ENCODE peak calls at places on chromosome 10, in four cellular contexts. B, T, Z and K are unnamed samples.

GRCh38 chr10:73991846-73992245 is 6.1 kb upstream of the VCL start:
- DNase-seq in T (no peak), B (no peak), Z (peak; percentile 68), K (no peak)

GRCh38 chr10:124678566-124679240 is 65.5 kb downstream of the FAM53B start:
- DNase-seq in B (no peak), Z (no peak), T (no peak), K (no peak)

GRCh38 chr10:113213041-113213440 is 263.0 kb downstream of the TCF7L2 start:
- DNase-seq in Z (no peak), T (no peak), B (no peak), K (no peak)

GRCh38 chr10:13684813-13685511 is 98.2 kb downstream of the PRPF18 start:
- DNase-seq in B (no peak), Z (no peak), T (no peak), K (no peak)

GRCh38 chr10:3955493-3955892 is 170.5 kb upstream of the KLF6 start:
- DNase-seq in B (no peak), Z (no peak), T (no peak), K (no peak)

GRCh38 chr10:44294726-44295412 is 90.0 kb downstream of the CXCL12 start:
- DNase-seq in B (no peak), Z (no peak), T (no peak), K (no peak)

GRCh38 chr10:75712241-75712880 is 280.9 kb downstream of the LRMDA start:
- DNase-seq in T (no peak), Z (no peak), B (no peak), K (no peak)

GRCh38 chr10:25113231-25114035 is 61.4 kb upstream of the GPR158 start:
- DNase-seq in T (peak; percentile 80), B (peak; percentile 42), Z (peak; percentile 73), K (peak; percentile 23)

GRCh38 chr10:119942973-119943372 is 50.4 kb downstream of the SEC23IP start:
- DNase-seq in T (no peak), Z (no peak), B (no peak), K (no peak)

GRCh38 chr10:102752266-102752930 is 8.7 kb downstream of the WBP1L start:
- DNase-seq in B (no peak), Z (no peak), T (no peak), K (no peak)

GRCh38 chr10:11527700-11528255 is 83.7 kb downstream of the USP6NL start:
- DNase-seq in B (no peak), T (no peak), Z (no peak), K (no peak)

GRCh38 chr10:3169271-3169670 is 3.3 kb downstream of the PITRM1 start:
- DNase-seq in B (no peak), Z (no peak), T (no peak), K (no peak)

GRCh38 chr10:68301790-68302502 is 29.9 kb upstream of the HNRNPH3 start:
- DNase-seq in Z (peak; percentile 70), B (peak; percentile 62), T (peak; percentile 72), K (no peak)

GRCh38 chr10:103254113-103254512 is 8.4 kb downstream of the RPEL1 start:
- DNase-seq in B (no peak), Z (no peak), T (no peak), K (no peak)

GRCh38 chr10:117553171-117553814 is 10.7 kb downstream of the EMX2 start:
- DNase-seq in Z (no peak), B (no peak), T (no peak), K (no peak)

GRCh38 chr10:113450046-113450445 is 102.8 kb upstream of the HABP2 start:
- DNase-seq in Z (no peak), T (no peak), B (no peak), K (no peak)

GRCh38 chr10:8047452-8048280 is 6.8 kb upstream of the GATA3 start:
- DNase-seq in Z (no peak), T (no peak), B (no peak), K (no peak)

GRCh38 chr10:98456043-98456570 is 9.4 kb upstream of the HPS1 start:
- DNase-seq in B (no peak), T (no peak), Z (no peak), K (no peak)

GRCh38 chr10:92574545-92575377 is 868 bp upstream of the IDE start:
- DNase-seq in Z (peak; percentile 13), B (no peak), T (no peak), K (no peak)

GRCh38 chr10:102599565-102600327 is 44.5 kb upstream of the TRIM8 start:
- DNase-seq in Z (no peak), T (no peak), B (no peak), K (no peak)

GRCh38 chr10:109393425-109393824 is 529.9 kb downstream of the XPNPEP1 start:
- DNase-seq in B (no peak), T (no peak), Z (no peak), K (no peak)

GRCh38 chr10:124025638-124026336 is 67.6 kb downstream of the CHST15 start:
- DNase-seq in B (no peak), Z (peak; percentile 10), T (peak; percentile 38), K (no peak)

GRCh38 chr10:110825510-110825909 is 46.2 kb upstream of the PDCD4 start:
- DNase-seq in B (no peak), T (no peak), Z (no peak), K (no peak)

GRCh38 chr10:92750788-92751533 is 61.2 kb downstream of the HHEX start:
- DNase-seq in B (no peak), T (no peak), Z (no peak), K (no peak)

GRCh38 chr10:43046288-43046991 is 30.4 kb upstream of the RET start:
- DNase-seq in T (no peak), B (no peak), Z (no peak), K (no peak)

GRCh38 chr10:124464028-124464751 is 2.6 kb downstream of the LHPP start:
- DNase-seq in T (no peak), B (no peak), Z (no peak), K (no peak)

GRCh38 chr10:101043356-101043707 is 12.3 kb downstream of the SFXN3 start:
- DNase-seq in T (no peak), Z (no peak), B (peak; percentile 9), K (no peak)

GRCh38 chr10:77837248-77837924 is 89.2 kb downstream of the DLG5 start:
- DNase-seq in T (peak; percentile 47), B (no peak), Z (peak; percentile 62), K (peak; percentile 58)

GRCh38 chr10:60282771-60283353 is 106.8 kb downstream of the ANK3 start:
- DNase-seq in B (peak; percentile 18), T (peak; percentile 83), Z (peak; percentile 78), K (no peak)

GRCh38 chr10:103709341-103709920 is 145.9 kb downstream of the SH3PXD2A start:
- DNase-seq in Z (peak; percentile 53), T (no peak), B (peak; percentile 23), K (no peak)

GRCh38 chr10:118924493-118924892 is 105.0 kb upstream of the NANOS1 start:
- DNase-seq in B (no peak), Z (no peak), T (no peak), K (no peak)

GRCh38 chr10:129465796-129466702 is 992 bp upstream of the MGMT start:
- DNase-seq in B (no peak), Z (no peak), T (no peak), K (no peak)

GRCh38 chr10:43172645-43173044 is 34.4 kb downstream of the CSGALNACT2 start:
- DNase-seq in T (no peak), B (no peak), Z (no peak), K (no peak)

GRCh38 chr10:43361532-43362190 is 9.8 kb upstream of the FXYD4 start:
- DNase-seq in T (no peak), Z (no peak), B (no peak), K (no peak)

GRCh38 chr10:29386347-29386999 is 97.6 kb downstream of the LYZL1 start:
- DNase-seq in Z (peak; percentile 40), B (peak; percentile 53), T (peak; percentile 34), K (no peak)

GRCh38 chr10:93541402-93542357 is 24.8 kb upstream of the FFAR4 start:
- DNase-seq in B (no peak), Z (peak; percentile 47), T (peak; percentile 56), K (no peak)

GRCh38 chr10:14545827-14546226 is 215.1 kb upstream of the FRMD4A start:
- DNase-seq in B (peak; percentile 48), T (no peak), Z (peak; percentile 78), K (no peak)